ENCODE peak calls at places on chromosomes 4 and X, in five cellular contexts. Z is fibroblast of mammary gland; M is EH; P is CD4-positive, alpha-beta memory T cell; F is endothelial cell. X is an unnamed sample.

GRCh38 chrX:136146614-136147319 is 566 bp upstream of the FHL1 start:
- DNase-seq in Z (no peak), M (no peak), P (peak; percentile 13), F (no peak), X (no peak)

GRCh38 chr4:133190098-133190497 is 41.0 kb downstream of the PCDH10 start:
- DNase-seq in Z (no peak), M (peak; percentile 6), P (no peak), F (no peak), X (no peak)

GRCh38 chr4:103018391-103019318 is 850 bp downstream of the SLC9B1 start:
- DNase-seq in Z (no peak), M (peak; percentile 0), P (peak; percentile 11), F (no peak), X (peak; percentile 15)

GRCh38 chr4:183444953-183445543 is 612 bp downstream of the CDKN2AIP start:
- DNase-seq in Z (peak; percentile 7), M (peak; percentile 36), P (no peak), F (peak; percentile 43), X (no peak)

GRCh38 chr4:14749910-14750309 is 252.4 kb upstream of the CPEB2 start:
- DNase-seq in Z (peak; percentile 39), M (peak; percentile 11), P (no peak), F (no peak), X (peak; percentile 6)

GRCh38 chr4:173503330-173504180 is 26.5 kb downstream of the HAND2 start:
- DNase-seq in Z (no peak), M (no peak), P (no peak), F (peak; percentile 1), X (no peak)

GRCh38 chr4:149784018-149784417 is 31.6 kb downstream of the IQCM start:
- DNase-seq in Z (peak; percentile 60), M (peak; percentile 45), P (no peak), F (no peak), X (no peak)

GRCh38 chr4:10008208-10009005 is 12.9 kb downstream of the SLC2A9 start:
- DNase-seq in Z (peak; percentile 43), M (peak; percentile 41), P (no peak), F (no peak), X (no peak)

GRCh38 chr4:154626793-154627484 is 14.5 kb upstream of the FGG start:
- DNase-seq in Z (peak; percentile 49), M (peak; percentile 36), P (peak; percentile 17), F (peak; percentile 87), X (peak; percentile 77)

GRCh38 chr4:109303141-109303499 is 662 bp upstream of the COL25A1 start:
- DNase-seq in Z (no peak), M (peak; percentile 46), P (no peak), F (peak; percentile 44), X (no peak)

GRCh38 chrX:1453390-1453783 is 678 bp upstream of the ASMTL start:
- DNase-seq in Z (no peak), M (no peak), P (peak; percentile 82), F (no peak), X (no peak)

GRCh38 chr4:1922826-1923225 is 51.6 kb downstream of the NSD2 start:
- DNase-seq in Z (no peak), M (no peak), P (no peak), F (no peak), X (no peak)

GRCh38 chrX:46770006-46770816 is 11.3 kb upstream of the SLC9A7 start:
- DNase-seq in Z (peak; percentile 79), M (peak; percentile 76), P (no peak), F (no peak), X (no peak)

GRCh38 chr4:38621831-38622230 is 42.2 kb upstream of the KLF3 start:
- DNase-seq in Z (no peak), M (no peak), P (no peak), F (no peak), X (no peak)

GRCh38 chr4:152073738-152074137 is 312.9 kb upstream of the GATB start:
- DNase-seq in Z (peak; percentile 13), M (no peak), P (no peak), F (no peak), X (no peak)

GRCh38 chr4:160129439-160129838 is 1026.6 kb downstream of the RAPGEF2 start:
- DNase-seq in Z (peak; percentile 1), M (no peak), P (no peak), F (no peak), X (no peak)

GRCh38 chr4:56737666-56738065 is 56.6 kb upstream of the HOPX start:
- DNase-seq in Z (no peak), M (no peak), P (no peak), F (no peak), X (no peak)

GRCh38 chr4:54614094-54614493 is 43.7 kb upstream of the KIT start:
- DNase-seq in Z (no peak), M (no peak), P (no peak), F (no peak), X (no peak)

GRCh38 chrX:108224727-108225455 is 133.3 kb downstream of the ATG4A start:
- DNase-seq in Z (peak; percentile 41), M (peak; percentile 35), P (peak; percentile 3), F (peak; percentile 10), X (peak; percentile 46)

GRCh38 chrX:136425996-136426395 is 61.8 kb upstream of the BRS3 start:
- DNase-seq in Z (no peak), M (no peak), P (no peak), F (no peak), X (no peak)

GRCh38 chr4:185229021-185229818 is 19.8 kb downstream of the SNX25 start:
- DNase-seq in Z (no peak), M (no peak), P (no peak), F (no peak), X (no peak)

GRCh38 chr4:1601852-1602525 is 82.1 kb downstream of the FAM53A start:
- DNase-seq in Z (no peak), M (no peak), P (no peak), F (no peak), X (no peak)

GRCh38 chrX:80285131-80285773 is 135.0 kb upstream of the TENT5D start:
- DNase-seq in Z (peak; percentile 34), M (peak; percentile 0), P (no peak), F (peak; percentile 28), X (peak; percentile 4)

GRCh38 chr4:19278665-19279064 is 973.0 kb upstream of the SLIT2 start:
- DNase-seq in Z (no peak), M (no peak), P (no peak), F (no peak), X (no peak)

GRCh38 chrX:101749436-101749835 is 89.8 kb upstream of the ARMCX2 start:
- DNase-seq in Z (peak; percentile 2), M (peak; percentile 0), P (no peak), F (no peak), X (no peak)

GRCh38 chr4:174592985-174593335 is 70.7 kb upstream of the HPGD start:
- DNase-seq in Z (peak; percentile 84), M (peak; percentile 77), P (no peak), F (no peak), X (peak; percentile 34)

GRCh38 chr4:60682901-60683300 is 517.2 kb upstream of the ADGRL3 start:
- DNase-seq in Z (peak; percentile 41), M (peak; percentile 92), P (no peak), F (no peak), X (no peak)

GRCh38 chrX:70096052-70096451 is 33.8 kb downstream of the OTUD6A start:
- DNase-seq in Z (peak; percentile 24), M (peak; percentile 26), P (no peak), F (peak; percentile 3), X (peak; percentile 21)

GRCh38 chr4:72971572-72971971 is 97.9 kb downstream of the COX18 start:
- DNase-seq in Z (peak; percentile 86), M (peak; percentile 96), P (no peak), F (no peak), X (no peak)

GRCh38 chr4:25552580-25553271 is 102.9 kb upstream of the SLC34A2 start:
- DNase-seq in Z (no peak), M (no peak), P (no peak), F (no peak), X (no peak)

GRCh38 chr4:32140636-32141035 is 1420.5 kb downstream of the PCDH7 start:
- DNase-seq in Z (peak; percentile 61), M (no peak), P (no peak), F (no peak), X (no peak)

GRCh38 chr4:53777244-53777984 is 186.1 kb upstream of the LNX1 start:
- DNase-seq in Z (peak; percentile 94), M (peak; percentile 77), P (no peak), F (no peak), X (no peak)

GRCh38 chr4:168509786-168510185 is 12.9 kb downstream of the PALLD start:
- DNase-seq in Z (peak; percentile 94), M (peak; percentile 16), P (peak; percentile 43), F (no peak), X (no peak)

GRCh38 chr4:41632481-41633073 is 94.6 kb downstream of the LIMCH1 start:
- DNase-seq in Z (no peak), M (peak; percentile 89), P (no peak), F (no peak), X (no peak)

GRCh38 chr4:41693629-41694028 is 54.9 kb downstream of the PHOX2B start:
- DNase-seq in Z (peak; percentile 39), M (peak; percentile 52), P (no peak), F (no peak), X (no peak)

GRCh38 chrX:149131780-149132179 is 373.3 kb downstream of the IDS start:
- DNase-seq in Z (peak; percentile 74), M (no peak), P (no peak), F (no peak), X (no peak)

X was measured in K562.